ENCODE peak calls at places on chromosomes 4 and X, in eight cellular contexts. M is AG04450, F is A549, I is WERI-Rb-1, B is fibroblast of the aortic adventitia, R is AG10803, L is sigmoid colon, H is endodermal cell. N is an unnamed sample.

GRCh38 chrX:44203791-44204190 is 139.7 kb downstream of the EFHC2 start:
- DNase-seq in B (no peak), L (no peak), M (no peak), H (no peak), F (no peak), I (peak), R (no peak), N (no peak)

GRCh38 chr4:120070191-120070590 is 3.5 kb upstream of the MAD2L1 start:
- DNase-seq in I (no peak), H (no peak), R (peak), L (no peak), F (no peak), M (no peak), B (peak), N (no peak)

GRCh38 chr4:40333921-40334352 is 1.2 kb upstream of the CHRNA9 start:
- DNase-seq in M (peak), L (no peak), H (no peak), R (peak), F (peak), I (peak), B (peak), N (no peak)

GRCh38 chr4:96241819-96242218 is 401.9 kb downstream of the PDHA2 start:
- DNase-seq in M (no peak), L (no peak), H (no peak), I (no peak), R (no peak), B (no peak), F (no peak), N (no peak)

GRCh38 chr4:8639777-8640720 is 47.5 kb downstream of the CPZ start:
- DNase-seq in F (no peak), B (no peak), I (peak), L (peak), H (no peak), M (no peak), R (no peak), N (no peak)

GRCh38 chr4:130165381-130165780 is 1069.4 kb downstream of the C4orf33 start:
- DNase-seq in R (no peak), L (no peak), M (no peak), B (no peak), H (no peak), I (no peak), F (no peak), N (no peak)

GRCh38 chr4:120841580-120841979 is 80.9 kb downstream of the PRDM5 start:
- DNase-seq in F (no peak), L (no peak), I (no peak), M (no peak), R (peak), B (peak), H (no peak), N (no peak)

GRCh38 chrX:71603618-71604017 is 14.7 kb downstream of the CXCR3 start:
- DNase-seq in R (no peak), M (no peak), B (no peak), L (no peak), H (no peak), F (peak), I (no peak), N (no peak)

GRCh38 chr4:40255722-40256281 is 59.0 kb downstream of the RHOH start:
- DNase-seq in H (no peak), F (peak), R (peak), I (no peak), L (no peak), B (peak), M (peak), N (peak)

GRCh38 chr4:177235026-177235425 is 74.6 kb upstream of the NEIL3 start:
- DNase-seq in L (no peak), R (peak), H (no peak), M (no peak), I (no peak), F (no peak), B (peak), N (peak)

GRCh38 chrX:8845469-8845868 is 44.3 kb upstream of the FAM9A start:
- DNase-seq in B (no peak), I (no peak), R (no peak), L (no peak), H (no peak), M (no peak), F (no peak), N (no peak)

GRCh38 chr4:152970102-152970820 is 34.1 kb downstream of the FHDC1 start:
- DNase-seq in M (no peak), B (peak), L (no peak), H (no peak), I (no peak), R (peak), F (no peak), N (peak)

GRCh38 chr4:141567326-141567915 is 69.0 kb upstream of the IL15 start:
- DNase-seq in L (no peak), F (peak), M (no peak), B (no peak), H (no peak), R (no peak), I (no peak), N (no peak)

GRCh38 chr4:152577708-152578421 is 42.0 kb upstream of the FBXW7 start:
- DNase-seq in I (no peak), R (no peak), L (no peak), M (no peak), F (no peak), B (no peak), H (no peak), N (no peak)

GRCh38 chr4:143335979-143336827 is 473 bp upstream of the GAB1 start:
- DNase-seq in I (peak), F (peak), L (peak), H (peak), R (peak), M (peak), B (peak), N (peak)

GRCh38 chr4:13706130-13706529 is 78.6 kb upstream of the BOD1L1 start:
- DNase-seq in I (no peak), B (peak), M (no peak), F (no peak), H (no peak), R (no peak), L (no peak), N (no peak)

GRCh38 chrX:13036896-13037295 is 7.5 kb downstream of the FAM9C start:
- DNase-seq in M (no peak), B (no peak), F (no peak), H (no peak), L (no peak), I (no peak), R (no peak), N (no peak)

GRCh38 chr4:32789026-32789608 is 2068.9 kb downstream of the PCDH7 start:
- DNase-seq in H (no peak), I (no peak), M (no peak), R (no peak), B (peak), L (no peak), F (no peak), N (no peak)

GRCh38 chr4:73070072-73070385 is 513 bp upstream of the COX18 start:
- DNase-seq in H (no peak), I (no peak), L (no peak), M (no peak), F (no peak), B (no peak), R (peak), N (no peak)

GRCh38 chrX:125326599-125326998 is 6.9 kb downstream of the TEX13C start:
- DNase-seq in M (no peak), I (no peak), R (no peak), H (no peak), F (no peak), B (no peak), L (no peak), N (no peak)

GRCh38 chrX:108590496-108590895 is 145.9 kb downstream of the IRS4 start:
- DNase-seq in H (no peak), L (no peak), F (no peak), M (no peak), R (no peak), I (no peak), B (no peak), N (no peak)

GRCh38 chr4:23934223-23934622 is 44.4 kb upstream of the PPARGC1A start:
- DNase-seq in L (no peak), H (peak), M (no peak), B (no peak), F (peak), R (no peak), I (peak), N (no peak)

GRCh38 chr4:55808187-55808586 is 11.4 kb upstream of the EXOC1L start:
- DNase-seq in I (no peak), B (no peak), H (no peak), L (no peak), F (no peak), M (no peak), R (no peak), N (no peak)

GRCh38 chr4:53658029-53658428 is 66.7 kb upstream of the LNX1 start:
- DNase-seq in B (peak), R (no peak), M (no peak), H (no peak), L (no peak), F (no peak), I (no peak), N (no peak)

GRCh38 chr4:24287096-24287495 is 297.3 kb downstream of the DHX15 start:
- DNase-seq in M (no peak), I (no peak), L (no peak), F (no peak), R (no peak), B (no peak), H (no peak), N (no peak)

GRCh38 chr4:65416875-65417274 is 253.4 kb downstream of the EPHA5 start:
- DNase-seq in L (no peak), I (no peak), H (peak), F (peak), B (peak), M (no peak), R (no peak), N (no peak)

GRCh38 chr4:177185151-177185550 is 124.5 kb upstream of the NEIL3 start:
- DNase-seq in R (peak), B (peak), M (no peak), F (no peak), I (no peak), L (no peak), H (no peak), N (no peak)

GRCh38 chr4:27010334-27010940 is 149.8 kb downstream of the STIM2 start:
- DNase-seq in F (peak), M (no peak), B (peak), R (peak), L (peak), H (peak), I (peak), N (no peak)

GRCh38 chr4:14225683-14226207 is 598.2 kb upstream of the BOD1L1 start:
- DNase-seq in B (no peak), H (no peak), L (no peak), R (no peak), M (no peak), I (no peak), F (peak), N (no peak)

DNA sequence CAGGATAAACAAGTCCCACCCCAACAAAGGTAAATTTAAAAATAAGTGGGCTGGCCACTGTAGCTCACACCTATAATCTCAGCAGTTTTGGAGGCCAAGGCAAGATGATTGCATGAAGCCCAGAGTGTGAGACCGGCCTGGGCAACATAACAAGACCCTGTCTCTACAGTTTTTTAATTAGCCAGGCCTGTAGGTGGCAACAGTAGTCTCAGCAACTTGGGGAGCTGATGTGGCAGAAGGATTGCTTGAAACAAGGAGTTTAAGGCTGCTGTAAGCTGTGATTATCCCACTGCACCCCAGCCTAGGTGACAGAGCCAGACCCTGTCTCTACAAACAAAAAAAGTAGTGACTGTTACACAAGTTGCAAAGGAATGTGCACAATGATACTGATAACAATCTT is 74.6 kb upstream of the FAAH2 start:
- DNase-seq in F (no peak), L (no peak), I (no peak), B (no peak), H (peak), M (no peak), R (no peak), N (no peak)
- TF ChIP-seq CTCF in F (no peak), L (no peak), I (peak), B (no peak), H (peak), M (no peak), R (no peak), N (no peak)

GRCh38 chr4:157075811-157076577 is at the start of gene GLRB:
- DNase-seq in H (peak), I (peak), M (no peak), L (peak), R (peak), B (peak), F (peak), N (no peak)
- H3K4me3 ChIP-seq in H (peak), I (peak), M (peak), L (peak), R (peak), B (peak), F (peak), N (peak)

GRCh38 chr4:106803107-106803506 is 233.0 kb downstream of the DKK2 start:
- DNase-seq in I (no peak), M (no peak), R (no peak), B (peak), H (no peak), F (no peak), L (no peak), N (no peak)

GRCh38 chr4:106810122-106810521 is 226.0 kb downstream of the DKK2 start:
- DNase-seq in F (no peak), B (no peak), H (no peak), R (no peak), I (no peak), M (no peak), L (no peak), N (no peak)

GRCh38 chr4:106806158-106806797 is 229.8 kb downstream of the DKK2 start:
- DNase-seq in M (no peak), B (no peak), I (no peak), R (peak), L (no peak), F (no peak), H (no peak), N (no peak)

GRCh38 chr4:106809083-106809482 is 227.0 kb downstream of the DKK2 start:
- DNase-seq in R (peak), L (no peak), I (peak), H (no peak), M (no peak), B (peak), F (peak), N (no peak)
- TF ChIP-seq CTCF in R (peak), L (peak), I (peak), H (peak), M (peak), B (peak), F (peak), N (peak)

GRCh38 chrX:68842781-68843581 is 14.2 kb downstream of the EFNB1 start:
- DNase-seq in B (no peak), R (no peak), F (no peak), L (no peak), M (no peak), H (no peak), I (no peak), N (no peak)
- H3K4me3 ChIP-seq in B (no peak), R (no peak), F (no peak), L (no peak), M (no peak), H (no peak), I (no peak), N (no peak)

GRCh38 chr4:123244233-123244632 is 152.4 kb upstream of the SPRY1 start:
- DNase-seq in F (peak), H (no peak), M (no peak), R (no peak), B (no peak), I (no peak), L (peak), N (no peak)
- TF ChIP-seq CTCF in F (no peak), H (peak), M (peak), R (no peak), B (no peak), I (no peak), L (no peak), N (no peak)

DNA sequence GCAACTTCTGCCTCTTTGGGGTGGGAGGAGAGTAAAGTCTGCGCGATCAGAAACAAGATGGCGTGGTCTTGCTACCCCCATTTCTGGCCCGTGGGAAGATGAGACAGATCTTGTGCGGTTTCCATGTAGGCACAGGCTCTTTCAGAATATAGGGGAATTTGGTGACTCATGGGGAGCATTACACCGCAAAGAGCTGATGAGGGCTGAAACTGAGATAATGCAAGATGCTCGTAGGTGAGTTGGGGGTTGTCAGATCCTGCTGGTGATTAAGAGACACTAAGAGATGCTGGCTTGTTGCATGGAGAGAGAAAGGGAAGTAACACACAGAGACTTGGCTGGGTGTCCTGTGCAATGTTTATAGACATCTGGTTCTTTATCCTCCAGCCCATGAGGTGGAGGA is 1.5 kb downstream of the EVC start:
- DNase-seq in R (peak), F (no peak), L (no peak), B (peak), H (peak), I (no peak), M (no peak), N (no peak)
- H3K4me3 ChIP-seq in R (peak), F (peak), L (no peak), B (peak), H (peak), I (no peak), M (peak), N (peak)

DNA sequence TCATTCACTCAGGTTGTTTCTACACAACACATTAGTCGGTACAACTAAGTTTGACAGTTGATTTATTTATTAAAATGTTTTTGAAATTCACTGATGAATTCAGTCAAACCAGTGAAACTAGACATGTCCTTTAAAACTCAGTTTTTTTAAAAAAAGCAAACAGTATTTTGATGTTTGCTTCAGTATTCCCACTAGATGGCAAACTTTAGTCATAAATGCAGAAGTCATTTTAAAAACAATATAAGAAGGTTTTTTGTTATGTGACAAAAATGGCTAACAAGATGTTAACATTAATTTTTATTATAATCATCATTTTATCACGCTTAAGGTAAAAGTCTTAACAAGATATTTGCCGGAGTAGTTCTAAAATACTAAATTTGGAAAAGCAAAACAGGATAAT is 1337.8 kb upstream of the DIAPH2 start:
- DNase-seq in I (no peak), B (peak), M (no peak), F (peak), L (no peak), R (no peak), H (no peak), N (no peak)
- TF ChIP-seq CTCF in I (no peak), B (peak), M (peak), F (no peak), L (no peak), R (no peak), H (peak), N (no peak)

DNA sequence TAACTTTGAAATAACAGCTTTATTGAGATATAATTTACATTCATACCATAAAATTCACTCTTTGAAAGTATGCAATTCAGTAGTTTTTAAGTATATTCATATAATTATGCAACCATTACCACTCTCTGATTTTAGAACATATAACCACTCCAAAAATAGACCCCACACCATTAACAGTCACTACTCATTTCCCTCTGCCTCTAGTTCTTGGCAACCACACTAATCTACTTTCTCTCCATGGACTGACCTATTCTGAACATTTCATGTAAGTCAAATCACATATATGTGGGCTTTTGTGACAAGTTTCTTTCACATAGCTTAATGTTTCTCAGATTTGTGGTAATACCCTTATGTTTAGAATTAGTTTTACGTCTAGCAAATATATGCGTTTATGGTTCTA is 19.5 kb upstream of the GLRA3 start:
- DNase-seq in M (no peak), B (no peak), R (no peak), L (no peak), H (no peak), I (no peak), F (no peak), N (no peak)
- H3K4me3 ChIP-seq in M (no peak), B (no peak), R (no peak), L (no peak), H (no peak), I (no peak), F (no peak), N (no peak)

N was measured in AG04449.